ENCODE peak calls at places on chromosomes 11 and 22, in seven cellular contexts. F is right lobe of liver, E is Caco-2, A is osteoblast, L is HCT116, S is neuronal stem cell, T is upper lobe of left lung. W is an unnamed sample.

GRCh38 chr11:78784321-78785061 is 209.8 kb upstream of the NARS2 start:
- DNase-seq in F (no peak), E (no peak), A (peak; percentile 90), L (no peak), S (no peak), T (no peak), W (no peak)

GRCh38 chr22:28346308-28346707 is 333.3 kb downstream of the TTC28 start:
- DNase-seq in F (no peak), E (no peak), A (no peak), L (no peak), S (no peak), T (no peak), W (no peak)

GRCh38 chr11:8025816-8026215 is 38.7 kb downstream of the EIF3F start:
- DNase-seq in F (no peak), E (no peak), A (peak; percentile 88), L (no peak), S (no peak), T (no peak), W (no peak)

GRCh38 chr11:65743928-65744698 is 23.5 kb upstream of the RNASEH2C start:
- DNase-seq in F (no peak), E (peak; percentile 76), A (no peak), L (peak; percentile 62), S (no peak), T (peak; percentile 56), W (peak; percentile 37)

GRCh38 chr11:67545280-67545679 is 22.0 kb upstream of the CABP2 start:
- DNase-seq in F (peak; percentile 75), E (no peak), A (peak; percentile 29), L (no peak), S (no peak), T (no peak), W (no peak)

GRCh38 chr22:29457730-29458129 is 19.3 kb downstream of the RFPL1 start:
- DNase-seq in F (no peak), E (peak; percentile 61), A (peak; percentile 94), L (peak; percentile 70), S (peak; percentile 62), T (no peak), W (peak; percentile 57)

GRCh38 chr11:76203131-76203925 is 3.0 kb downstream of the WNT11 start:
- DNase-seq in F (no peak), E (no peak), A (peak; percentile 69), L (no peak), S (no peak), T (no peak), W (no peak)

GRCh38 chr11:30504468-30504867 is 81.7 kb downstream of the MPPED2 start:
- DNase-seq in F (no peak), E (no peak), A (no peak), L (no peak), S (no peak), T (no peak), W (no peak)

GRCh38 chr11:107538239-107538638 is 27.3 kb downstream of the ALKBH8 start:
- DNase-seq in F (no peak), E (no peak), A (no peak), L (no peak), S (no peak), T (no peak), W (no peak)

GRCh38 chr11:110069158-110069737 is 23.9 kb upstream of the ZC3H12C start:
- DNase-seq in F (peak; percentile 63), E (no peak), A (peak; percentile 77), L (peak; percentile 3), S (no peak), T (no peak), W (peak; percentile 69)

GRCh38 chr11:27972432-27973170 is 135.4 kb downstream of the KIF18A start:
- DNase-seq in F (no peak), E (no peak), A (no peak), L (no peak), S (no peak), T (no peak), W (no peak)

GRCh38 chr11:27304514-27304913 is 58.5 kb downstream of the CCDC34 start:
- DNase-seq in F (no peak), E (no peak), A (no peak), L (no peak), S (no peak), T (peak; percentile 49), W (no peak)

GRCh38 chr11:120168960-120169681 is 31.2 kb upstream of the TRIM29 start:
- DNase-seq in F (peak; percentile 71), E (peak; percentile 79), A (peak; percentile 92), L (no peak), S (peak; percentile 81), T (peak; percentile 95), W (peak; percentile 61)

GRCh38 chr22:20430641-20431519 is 6.7 kb downstream of the SCARF2 start:
- DNase-seq in F (peak; percentile 67), E (no peak), A (peak; percentile 78), L (peak; percentile 33), S (peak; percentile 61), T (peak; percentile 92), W (peak; percentile 34)

GRCh38 chr11:112363527-112363926 is 102.9 kb upstream of the PLET1 start:
- DNase-seq in F (peak; percentile 55), E (no peak), A (no peak), L (no peak), S (no peak), T (no peak), W (peak; percentile 68)

GRCh38 chr11:108887436-108888238 is 222.8 kb downstream of the DDX10 start:
- DNase-seq in F (no peak), E (no peak), A (no peak), L (no peak), S (no peak), T (no peak), W (no peak)

GRCh38 chr11:81197396-81197795 is 1536.3 kb downstream of the FAM181B start:
- DNase-seq in F (no peak), E (no peak), A (no peak), L (no peak), S (no peak), T (no peak), W (no peak)

GRCh38 chr11:108926522-108927380 is 261.9 kb downstream of the DDX10 start:
- DNase-seq in F (no peak), E (no peak), A (no peak), L (no peak), S (no peak), T (no peak), W (no peak)

GRCh38 chr22:38614331-38615122 is 41.7 kb downstream of the FAM227A start:
- DNase-seq in F (no peak), E (no peak), A (no peak), L (no peak), S (no peak), T (no peak), W (no peak)

GRCh38 chr11:15565846-15566245 is 451.1 kb downstream of the INSC start:
- DNase-seq in F (no peak), E (no peak), A (no peak), L (no peak), S (no peak), T (no peak), W (no peak)

GRCh38 chr11:59208956-59209355 is 3.8 kb downstream of the MPEG1 start:
- DNase-seq in F (no peak), E (no peak), A (no peak), L (no peak), S (no peak), T (no peak), W (no peak)

GRCh38 chr11:93080146-93080759 is 110.8 kb downstream of the MTNR1B start:
- DNase-seq in F (no peak), E (no peak), A (no peak), L (no peak), S (no peak), T (no peak), W (no peak)

GRCh38 chr11:93081694-93082093 is 112.2 kb downstream of the MTNR1B start:
- DNase-seq in F (no peak), E (no peak), A (no peak), L (no peak), S (no peak), T (no peak), W (no peak)

GRCh38 chr11:93085097-93085496 is 112.7 kb downstream of the SLC36A4 start:
- DNase-seq in F (no peak), E (no peak), A (no peak), L (no peak), S (no peak), T (no peak), W (no peak)

DNA sequence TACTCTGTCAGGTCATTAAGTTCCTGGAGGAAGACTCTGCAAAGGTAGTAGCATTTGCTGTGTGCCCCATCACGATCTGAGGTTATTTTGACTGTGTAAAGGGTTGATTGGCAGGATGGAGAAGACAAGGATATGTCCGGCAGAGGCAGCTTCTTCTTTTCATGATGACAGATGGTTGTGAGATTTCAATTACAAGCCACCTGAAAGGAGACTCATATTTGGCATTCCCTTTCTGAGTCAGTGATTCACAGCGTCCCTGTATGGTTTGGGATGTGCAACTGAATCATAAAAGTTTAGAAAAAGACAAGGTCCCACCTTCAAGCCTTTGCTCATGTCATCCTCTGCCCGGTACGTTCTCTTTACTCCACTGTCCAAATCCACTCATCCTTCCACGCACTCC is 113.4 kb downstream of the MTNR1B start:
- DNase-seq in F (no peak), E (no peak), A (no peak), L (no peak), S (no peak), T (no peak), W (no peak)
- H3K4me1 ChIP-seq in F (no peaks in the 10 kb centered on the region), E (no peaks in the 10 kb centered on the region), A (peaks cover 11% of the 10 kb centered on the region), L (no peaks in the 10 kb centered on the region), S (peaks cover 21% of the 10 kb centered on the region), T (no peaks in the 10 kb centered on the region), W (no peaks in the 10 kb centered on the region)

DNA sequence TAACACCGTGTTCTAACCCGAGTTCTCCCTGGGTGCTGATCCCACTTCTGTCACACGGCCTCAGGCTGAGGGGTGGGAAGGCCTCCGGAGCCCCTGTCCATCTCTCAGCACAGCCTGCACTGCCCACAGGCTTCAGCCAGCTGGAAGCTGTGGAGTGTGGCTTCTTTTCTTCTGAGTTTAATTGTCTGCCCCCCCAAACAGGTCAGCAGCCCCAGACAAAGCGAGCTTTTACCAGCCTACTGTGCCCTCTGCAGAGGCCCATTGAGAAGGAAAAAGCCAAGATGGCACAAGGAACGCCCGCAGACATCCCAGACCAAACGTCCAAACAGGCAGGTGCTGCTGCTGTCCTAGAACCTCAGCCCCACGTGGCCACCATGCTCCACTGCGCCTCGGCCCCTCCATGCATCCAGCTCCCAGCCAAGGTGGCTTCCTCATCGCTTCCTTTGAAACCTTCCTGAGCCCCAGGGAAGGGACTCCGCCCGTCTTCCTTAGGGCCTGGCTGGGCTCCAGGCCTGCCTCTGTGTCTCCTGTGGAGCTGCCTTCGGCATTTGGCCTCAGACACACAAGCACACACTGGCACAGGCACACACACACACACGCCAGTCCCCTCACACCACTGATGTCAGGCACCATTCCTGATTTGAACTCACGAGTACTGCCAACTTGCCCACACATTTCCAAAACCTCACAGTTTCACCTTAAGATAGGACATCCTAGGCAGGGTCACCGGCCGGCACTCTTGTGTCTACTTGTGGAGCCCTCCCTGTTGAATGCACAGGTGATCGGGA is 1.7 kb downstream of the MOB2 start:
- DNase-seq in F (peak; percentile 13), E (no peak), A (peak; percentile 71), L (no peak), S (no peak), T (peak; percentile 52), W (no peak)
- H3K4me1 ChIP-seq in F (peaks cover 2% of the 10 kb centered on the region), E (no peaks in the 10 kb centered on the region), A (peaks cover 4% of the 10 kb centered on the region), L (peaks cover 13% of the 10 kb centered on the region), S (peaks cover 11% of the 10 kb centered on the region), T (peaks cover 78% of the 10 kb centered on the region), W (peaks cover 20% of the 10 kb centered on the region)

GRCh38 chr11:117607449-117607848 is 189.6 kb downstream of the DSCAML1 start:
- DNase-seq in F (no peak), E (no peak), A (no peak), L (no peak), S (no peak), T (no peak), W (no peak)
- H3K4me1 ChIP-seq in F (no peaks in the 10 kb centered on the region), E (no peaks in the 10 kb centered on the region), A (no peaks in the 10 kb centered on the region), L (no peaks in the 10 kb centered on the region), S (peaks cover 7% of the 10 kb centered on the region), T (no peaks in the 10 kb centered on the region), W (no peaks in the 10 kb centered on the region)

GRCh38 chr22:32831571-32831970 is 30.1 kb downstream of the TIMP3 start:
- DNase-seq in F (no peak), E (no peak), A (no peak), L (no peak), S (no peak), T (peak; percentile 10), W (no peak)
- H3K4me1 ChIP-seq in F (no peaks in the 10 kb centered on the region), E (no peaks in the 10 kb centered on the region), A (peaks cover 8% of the 10 kb centered on the region), L (no peaks in the 10 kb centered on the region), S (peaks cover 32% of the 10 kb centered on the region), T (peaks cover 78% of the 10 kb centered on the region), W (peaks cover 99% of the 10 kb centered on the region)

W was measured in adrenal gland.